ENCODE peak calls at places on chromosomes 3 and 15, in ten cellular contexts. One of them, this sample, is unnamed.

GRCh38 chr3:120801484-120801883 is 58.9 kb downstream of the GTF2E1 start:
- DNase-seq in ascending aorta: no peak
- DNase-seq in upper lobe of left lung: no peak
- DNase-seq in fibroblast of villous mesenchyme: no peak
- DNase-seq in CD8-positive, alpha-beta T cell: no peak
- DNase-seq in cardiac fibroblast: no peak
- DNase-seq in GM13976: no peak
- DNase-seq in endothelial cell: no peak
- DNase-seq in HFF-Myc: no peak
- DNase-seq in choroid plexus epithelial cell: no peak
- DNase-seq in this sample: no peak

GRCh38 chr3:194572131-194572789 is 61.0 kb downstream of the TMEM44 start:
- DNase-seq in ascending aorta: peak; percentile 92
- DNase-seq in upper lobe of left lung: peak; percentile 63
- DNase-seq in fibroblast of villous mesenchyme: peak; percentile 97
- DNase-seq in CD8-positive, alpha-beta T cell: no peak
- DNase-seq in cardiac fibroblast: peak; percentile 99
- DNase-seq in GM13976: no peak
- DNase-seq in endothelial cell: no peak
- DNase-seq in HFF-Myc: no peak
- DNase-seq in choroid plexus epithelial cell: peak; percentile 88
- DNase-seq in this sample: no peak

GRCh38 chr3:106423321-106424225 is 554.8 kb upstream of the CBLB start:
- DNase-seq in ascending aorta: no peak
- DNase-seq in upper lobe of left lung: no peak
- DNase-seq in fibroblast of villous mesenchyme: no peak
- DNase-seq in CD8-positive, alpha-beta T cell: no peak
- DNase-seq in cardiac fibroblast: peak; percentile 60
- DNase-seq in GM13976: no peak
- DNase-seq in endothelial cell: no peak
- DNase-seq in HFF-Myc: no peak
- DNase-seq in choroid plexus epithelial cell: no peak
- DNase-seq in this sample: no peak

GRCh38 chr3:23004971-23005370 is 198.2 kb upstream of the UBE2E2 start:
- DNase-seq in ascending aorta: no peak
- DNase-seq in upper lobe of left lung: no peak
- DNase-seq in fibroblast of villous mesenchyme: peak; percentile 28
- DNase-seq in CD8-positive, alpha-beta T cell: no peak
- DNase-seq in cardiac fibroblast: peak; percentile 92
- DNase-seq in GM13976: no peak
- DNase-seq in endothelial cell: no peak
- DNase-seq in HFF-Myc: no peak
- DNase-seq in choroid plexus epithelial cell: peak; percentile 78
- DNase-seq in this sample: no peak

GRCh38 chr15:68542771-68543544 is 35.8 kb upstream of the CORO2B start:
- DNase-seq in ascending aorta: no peak
- DNase-seq in upper lobe of left lung: no peak
- DNase-seq in fibroblast of villous mesenchyme: peak; percentile 93
- DNase-seq in CD8-positive, alpha-beta T cell: no peak
- DNase-seq in cardiac fibroblast: peak; percentile 91
- DNase-seq in GM13976: no peak
- DNase-seq in endothelial cell: no peak
- DNase-seq in HFF-Myc: no peak
- DNase-seq in choroid plexus epithelial cell: peak; percentile 96
- DNase-seq in this sample: no peak

GRCh38 chr15:40069178-40070165 is 30.5 kb upstream of the SRP14 start:
- DNase-seq in ascending aorta: peak; percentile 65
- DNase-seq in upper lobe of left lung: peak; percentile 95
- DNase-seq in fibroblast of villous mesenchyme: no peak
- DNase-seq in CD8-positive, alpha-beta T cell: no peak
- DNase-seq in cardiac fibroblast: peak; percentile 56
- DNase-seq in GM13976: peak; percentile 87
- DNase-seq in endothelial cell: no peak
- DNase-seq in HFF-Myc: no peak
- DNase-seq in choroid plexus epithelial cell: peak; percentile 50
- DNase-seq in this sample: peak; percentile 82

GRCh38 chr3:158768361-158768787 is 33.5 kb upstream of the MFSD1 start:
- DNase-seq in ascending aorta: no peak
- DNase-seq in upper lobe of left lung: peak; percentile 37
- DNase-seq in fibroblast of villous mesenchyme: peak; percentile 63
- DNase-seq in CD8-positive, alpha-beta T cell: no peak
- DNase-seq in cardiac fibroblast: peak; percentile 52
- DNase-seq in GM13976: no peak
- DNase-seq in endothelial cell: peak; percentile 35
- DNase-seq in HFF-Myc: no peak
- DNase-seq in choroid plexus epithelial cell: peak; percentile 76
- DNase-seq in this sample: no peak

GRCh38 chr15:101167791-101168462 is 83.9 kb downstream of the CHSY1 start:
- DNase-seq in ascending aorta: peak; percentile 69
- DNase-seq in upper lobe of left lung: peak; percentile 83
- DNase-seq in fibroblast of villous mesenchyme: peak; percentile 96
- DNase-seq in CD8-positive, alpha-beta T cell: peak; percentile 52
- DNase-seq in cardiac fibroblast: peak; percentile 92
- DNase-seq in GM13976: no peak
- DNase-seq in endothelial cell: no peak
- DNase-seq in HFF-Myc: peak; percentile 77
- DNase-seq in choroid plexus epithelial cell: peak; percentile 86
- DNase-seq in this sample: no peak

GRCh38 chr15:99706557-99707303 is 26.5 kb downstream of the LYSMD4 start:
- DNase-seq in ascending aorta: no peak
- DNase-seq in upper lobe of left lung: no peak
- DNase-seq in fibroblast of villous mesenchyme: no peak
- DNase-seq in CD8-positive, alpha-beta T cell: no peak
- DNase-seq in cardiac fibroblast: no peak
- DNase-seq in GM13976: no peak
- DNase-seq in endothelial cell: no peak
- DNase-seq in HFF-Myc: no peak
- DNase-seq in choroid plexus epithelial cell: peak; percentile 26
- DNase-seq in this sample: no peak

GRCh38 chr3:180383332-180384020 is 218.5 kb upstream of the TTC14 start:
- DNase-seq in ascending aorta: no peak
- DNase-seq in upper lobe of left lung: no peak
- DNase-seq in fibroblast of villous mesenchyme: no peak
- DNase-seq in CD8-positive, alpha-beta T cell: no peak
- DNase-seq in cardiac fibroblast: peak; percentile 33
- DNase-seq in GM13976: no peak
- DNase-seq in endothelial cell: no peak
- DNase-seq in HFF-Myc: no peak
- DNase-seq in choroid plexus epithelial cell: no peak
- DNase-seq in this sample: no peak

GRCh38 chr15:39472661-39473657 is 107.9 kb upstream of the THBS1 start:
- DNase-seq in ascending aorta: peak; percentile 57
- DNase-seq in upper lobe of left lung: peak; percentile 54
- DNase-seq in fibroblast of villous mesenchyme: peak; percentile 100
- DNase-seq in CD8-positive, alpha-beta T cell: no peak
- DNase-seq in cardiac fibroblast: peak; percentile 97
- DNase-seq in GM13976: no peak
- DNase-seq in endothelial cell: no peak
- DNase-seq in HFF-Myc: peak; percentile 99
- DNase-seq in choroid plexus epithelial cell: peak; percentile 97
- DNase-seq in this sample: no peak

DNA sequence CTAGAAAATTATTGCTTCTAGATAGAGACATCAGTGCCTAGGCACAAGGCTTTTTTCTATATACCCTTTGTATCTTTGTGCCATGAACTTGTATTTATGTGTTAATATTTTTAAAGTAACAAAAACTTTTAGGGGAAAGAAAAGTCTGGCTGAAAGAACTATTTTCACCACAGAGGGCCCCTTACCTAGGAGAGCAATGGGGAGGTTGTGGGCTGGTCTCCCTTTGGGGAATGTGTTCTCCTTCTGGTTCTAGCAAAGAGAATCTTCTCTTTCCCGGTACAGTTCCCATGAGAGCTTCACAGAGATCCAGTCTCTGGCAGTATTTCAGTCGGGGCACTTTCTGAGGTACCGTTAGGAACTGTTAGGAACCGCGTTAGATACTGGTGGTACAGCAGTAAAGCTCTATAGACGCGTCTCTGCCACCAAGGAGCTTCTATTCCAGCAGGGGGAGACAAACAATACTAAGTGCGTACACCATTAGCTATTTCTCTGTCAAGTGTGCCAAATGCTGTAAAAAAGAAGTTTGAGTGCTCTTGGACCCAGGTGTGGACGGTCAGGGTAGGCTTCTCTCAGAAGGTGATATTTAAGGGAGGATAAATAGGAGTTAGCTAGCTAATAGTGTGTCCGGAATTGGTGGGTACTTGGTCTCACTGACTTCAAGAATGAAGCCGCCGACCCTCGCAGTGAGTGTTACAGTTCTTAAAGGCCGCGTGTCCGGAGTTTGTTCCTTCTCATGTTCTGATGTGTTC is 4.6 kb upstream of the EPB42 start:
- DNase-seq in ascending aorta: no peak
- DNase-seq in upper lobe of left lung: no peak
- DNase-seq in fibroblast of villous mesenchyme: peak; percentile 64
- DNase-seq in CD8-positive, alpha-beta T cell: peak; percentile 17
- DNase-seq in cardiac fibroblast: peak; percentile 78
- DNase-seq in GM13976: peak; percentile 84
- DNase-seq in endothelial cell: peak; percentile 41
- DNase-seq in HFF-Myc: peak; percentile 31
- DNase-seq in choroid plexus epithelial cell: peak; percentile 87
- DNase-seq in this sample: no peak
- TF ChIP-seq CTCF in ascending aorta: peak; percentile 61
- TF ChIP-seq CTCF in upper lobe of left lung: peak; percentile 56
- TF ChIP-seq CTCF in fibroblast of villous mesenchyme: peak; percentile 84
- TF ChIP-seq CTCF in CD8-positive, alpha-beta T cell: peak; percentile 73
- TF ChIP-seq CTCF in cardiac fibroblast: peak; percentile 85
- TF ChIP-seq CTCF in GM13976: peak; percentile 73
- TF ChIP-seq CTCF in endothelial cell: peak; percentile 56
- TF ChIP-seq CTCF in HFF-Myc: peak; percentile 78
- TF ChIP-seq CTCF in choroid plexus epithelial cell: peak; percentile 89
- TF ChIP-seq CTCF in this sample: peak; percentile 82

DNA sequence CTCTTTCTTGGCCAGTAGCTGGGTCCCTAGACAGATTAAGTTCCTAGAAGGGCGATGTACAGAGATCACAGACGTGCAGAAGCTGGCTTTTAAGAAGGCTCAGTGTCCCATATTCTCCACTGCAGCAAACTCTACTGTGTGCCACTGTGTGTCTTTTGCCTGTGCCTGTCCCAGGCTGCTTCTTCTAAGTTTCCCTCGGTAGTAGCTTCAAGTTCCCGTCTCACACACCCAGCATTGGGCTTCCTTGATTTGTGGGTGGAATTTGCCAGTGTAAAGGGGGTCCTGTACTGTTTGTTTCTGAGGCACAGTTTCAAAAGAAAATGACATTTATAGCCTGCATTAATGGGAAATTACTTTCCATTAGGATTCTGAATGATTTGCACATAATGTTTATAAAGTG is 48.9 kb upstream of the ADAMTSL3 start:
- DNase-seq in ascending aorta: no peak
- DNase-seq in upper lobe of left lung: no peak
- DNase-seq in fibroblast of villous mesenchyme: no peak
- DNase-seq in CD8-positive, alpha-beta T cell: no peak
- DNase-seq in cardiac fibroblast: no peak
- DNase-seq in GM13976: no peak
- DNase-seq in endothelial cell: no peak
- DNase-seq in HFF-Myc: no peak
- DNase-seq in choroid plexus epithelial cell: no peak
- DNase-seq in this sample: no peak
- TF ChIP-seq CTCF in ascending aorta: no peak
- TF ChIP-seq CTCF in upper lobe of left lung: no peak
- TF ChIP-seq CTCF in fibroblast of villous mesenchyme: no peak
- TF ChIP-seq CTCF in CD8-positive, alpha-beta T cell: no peak
- TF ChIP-seq CTCF in cardiac fibroblast: no peak
- TF ChIP-seq CTCF in GM13976: no peak
- TF ChIP-seq CTCF in endothelial cell: no peak
- TF ChIP-seq CTCF in HFF-Myc: no peak
- TF ChIP-seq CTCF in choroid plexus epithelial cell: no peak
- TF ChIP-seq CTCF in this sample: no peak

DNA sequence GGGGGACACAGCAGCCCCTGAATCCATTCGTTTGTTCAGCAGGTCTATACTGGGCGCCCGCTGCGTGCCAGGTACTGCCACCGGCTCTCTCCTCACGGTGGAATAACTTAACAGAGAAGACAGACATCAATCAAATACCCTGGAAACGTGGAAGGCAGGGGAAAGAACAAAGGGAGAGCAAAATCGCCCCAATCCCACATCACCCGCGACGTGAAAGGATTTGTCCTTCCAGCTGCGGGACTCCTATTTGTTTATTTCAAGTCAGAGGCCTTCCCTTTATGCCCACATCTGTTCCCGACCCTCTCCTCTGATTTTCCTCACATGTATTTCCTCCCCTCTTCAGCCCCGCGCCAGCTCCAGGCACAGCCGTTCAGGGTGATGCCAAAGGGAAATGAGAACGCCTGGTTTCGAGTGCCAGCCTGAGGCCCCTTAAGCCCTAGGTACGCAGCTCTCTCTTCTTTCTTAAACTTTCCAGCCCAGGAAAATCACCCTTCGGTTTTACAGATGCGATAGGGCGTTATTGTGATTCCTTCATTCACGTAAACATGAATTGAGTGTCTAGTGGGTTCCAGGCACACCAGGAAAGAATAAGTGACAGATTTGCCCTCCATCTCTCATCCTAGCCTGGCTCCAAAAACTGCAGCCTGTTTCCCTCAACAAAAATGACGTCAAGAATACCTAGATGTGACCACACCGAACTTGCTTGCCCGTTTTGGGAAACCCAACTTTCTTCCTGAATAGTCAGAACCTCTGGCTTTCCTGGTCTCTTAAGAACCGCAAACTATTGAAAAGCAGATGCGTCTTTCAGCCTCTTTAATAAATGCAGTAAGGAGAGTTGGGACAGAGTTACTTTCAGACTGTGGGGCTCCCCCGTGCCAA is 885 bp upstream of the PROK2 start:
- DNase-seq in ascending aorta: no peak
- DNase-seq in upper lobe of left lung: no peak
- DNase-seq in fibroblast of villous mesenchyme: no peak
- DNase-seq in CD8-positive, alpha-beta T cell: no peak
- DNase-seq in cardiac fibroblast: no peak
- DNase-seq in GM13976: no peak
- DNase-seq in endothelial cell: no peak
- DNase-seq in HFF-Myc: no peak
- DNase-seq in choroid plexus epithelial cell: no peak
- DNase-seq in this sample: no peak
- TF ChIP-seq CTCF in ascending aorta: no peak
- TF ChIP-seq CTCF in upper lobe of left lung: no peak
- TF ChIP-seq CTCF in fibroblast of villous mesenchyme: no peak
- TF ChIP-seq CTCF in CD8-positive, alpha-beta T cell: no peak
- TF ChIP-seq CTCF in cardiac fibroblast: no peak
- TF ChIP-seq CTCF in GM13976: no peak
- TF ChIP-seq CTCF in endothelial cell: no peak
- TF ChIP-seq CTCF in HFF-Myc: no peak
- TF ChIP-seq CTCF in choroid plexus epithelial cell: no peak
- TF ChIP-seq CTCF in this sample: no peak

DNA sequence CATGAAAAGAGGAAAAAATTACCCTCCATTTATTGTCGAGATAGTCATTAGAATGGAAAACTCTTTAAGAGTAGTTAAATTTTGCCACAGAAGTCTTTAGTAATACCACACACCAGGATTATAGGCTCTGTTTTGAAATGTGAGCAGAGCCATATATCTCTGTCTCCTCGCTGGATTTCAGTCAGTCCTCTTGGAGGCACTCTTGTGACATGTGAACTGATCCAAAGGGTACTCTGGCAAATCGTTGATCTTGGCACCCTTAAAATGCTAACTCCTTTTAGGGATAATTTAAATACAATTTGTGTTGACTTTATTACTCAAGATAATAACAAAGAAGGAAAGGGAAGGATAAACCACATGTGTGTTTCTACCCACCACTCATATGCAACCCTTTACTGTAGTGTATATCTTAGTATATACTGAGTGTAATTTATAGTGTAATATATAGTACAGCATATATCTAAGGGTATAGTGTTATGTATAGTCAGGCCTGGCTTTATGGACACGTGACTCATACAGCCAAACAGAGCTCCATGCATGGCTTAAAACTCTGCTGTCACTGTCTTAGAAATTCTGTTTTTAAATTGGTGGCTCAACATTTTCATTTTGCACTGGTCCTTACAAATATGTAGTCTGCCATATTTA is 12.3 kb upstream of the KPNA4 start:
- DNase-seq in ascending aorta: no peak
- DNase-seq in upper lobe of left lung: no peak
- DNase-seq in fibroblast of villous mesenchyme: peak; percentile 13
- DNase-seq in CD8-positive, alpha-beta T cell: no peak
- DNase-seq in cardiac fibroblast: peak; percentile 58
- DNase-seq in GM13976: no peak
- DNase-seq in endothelial cell: no peak
- DNase-seq in HFF-Myc: no peak
- DNase-seq in choroid plexus epithelial cell: peak; percentile 58
- DNase-seq in this sample: no peak
- TF ChIP-seq CTCF in ascending aorta: no peak
- TF ChIP-seq CTCF in upper lobe of left lung: no peak
- TF ChIP-seq CTCF in fibroblast of villous mesenchyme: no peak
- TF ChIP-seq CTCF in CD8-positive, alpha-beta T cell: no peak
- TF ChIP-seq CTCF in cardiac fibroblast: no peak
- TF ChIP-seq CTCF in GM13976: peak; percentile 9
- TF ChIP-seq CTCF in endothelial cell: no peak
- TF ChIP-seq CTCF in HFF-Myc: no peak
- TF ChIP-seq CTCF in choroid plexus epithelial cell: peak; percentile 47
- TF ChIP-seq CTCF in this sample: no peak